ENCODE peak calls at places on chromosomes 12 and 14, in nine cellular contexts. Z, B, Q, K, L, X, V, R and W are unnamed samples.

GRCh38 chr12:70028918-70029317 is 203.9 kb downstream of the MYRFL start:
- DNase-seq in Z (no peak), B (no peak), Q (no peak), K (no peak), L (no peak), X (no peak), V (no peak), R (no peak), W (no peak)

GRCh38 chr14:70425349-70425748 is 8.5 kb upstream of the SYNJ2BP start:
- DNase-seq in Z (no peak), B (no peak), Q (no peak), K (no peak), L (no peak), X (no peak), V (no peak), R (peak), W (no peak)

GRCh38 chr12:22282283-22282682 is 52.2 kb downstream of the ST8SIA1 start:
- DNase-seq in Z (no peak), B (no peak), Q (no peak), K (no peak), L (no peak), X (peak), V (peak), R (peak), W (peak)

GRCh38 chr14:44369401-44370123 is 137.5 kb downstream of the FSCB start:
- DNase-seq in Z (no peak), B (no peak), Q (no peak), K (no peak), L (no peak), X (no peak), V (no peak), R (no peak), W (no peak)

GRCh38 chr12:57637364-57637763 is 4.4 kb upstream of the B4GALNT1 start:
- DNase-seq in Z (no peak), B (no peak), Q (no peak), K (no peak), L (no peak), X (no peak), V (no peak), R (no peak), W (peak)

GRCh38 chr14:61433169-61433568 is 111.8 kb downstream of the PRKCH start:
- DNase-seq in Z (no peak), B (no peak), Q (no peak), K (no peak), L (no peak), X (no peak), V (no peak), R (no peak), W (no peak)

GRCh38 chr12:124679533-124680371 is 112.3 kb upstream of the NCOR2 start:
- DNase-seq in Z (no peak), B (no peak), Q (no peak), K (no peak), L (peak), X (no peak), V (no peak), R (peak), W (peak)

GRCh38 chr12:115828151-115828550 is 449.3 kb downstream of the MED13L start:
- DNase-seq in Z (no peak), B (no peak), Q (no peak), K (no peak), L (no peak), X (no peak), V (no peak), R (no peak), W (no peak)

GRCh38 chr12:88944403-88944802 is 364.1 kb upstream of the KITLG start:
- DNase-seq in Z (no peak), B (no peak), Q (no peak), K (no peak), L (peak), X (no peak), V (peak), R (peak), W (no peak)

GRCh38 chr12:8577879-8578278 is 34.8 kb downstream of the AICDA start:
- DNase-seq in Z (no peak), B (no peak), Q (no peak), K (no peak), L (no peak), X (no peak), V (no peak), R (no peak), W (no peak)

GRCh38 chr14:35122696-35123387 is 490 bp downstream of the PRORP start:
- DNase-seq in Z (no peak), B (no peak), Q (no peak), K (peak), L (no peak), X (no peak), V (peak), R (peak), W (peak)

GRCh38 chr12:13801543-13801942 is 179.9 kb downstream of the GRIN2B start:
- DNase-seq in Z (no peak), B (no peak), Q (no peak), K (no peak), L (no peak), X (no peak), V (no peak), R (no peak), W (no peak)

GRCh38 chr12:125071456-125071855 is 6.2 kb downstream of the AACS start:
- DNase-seq in Z (no peak), B (no peak), Q (no peak), K (peak), L (no peak), X (no peak), V (no peak), R (no peak), W (no peak)

GRCh38 chr12:49554266-49554665 is 13.7 kb downstream of the MCRS1 start:
- DNase-seq in Z (no peak), B (no peak), Q (no peak), K (no peak), L (no peak), X (no peak), V (no peak), R (no peak), W (no peak)

GRCh38 chr12:2231011-2231595 is 178.3 kb downstream of the CACNA1C start:
- DNase-seq in Z (no peak), B (no peak), Q (no peak), K (no peak), L (no peak), X (no peak), V (peak), R (no peak), W (no peak)

GRCh38 chr12:42767326-42767954 is 177.9 kb upstream of the PRICKLE1 start:
- DNase-seq in Z (no peak), B (no peak), Q (no peak), K (no peak), L (no peak), X (no peak), V (no peak), R (no peak), W (no peak)

GRCh38 chr12:100716949-100717732 is 77.4 kb upstream of the ANO4 start:
- DNase-seq in Z (peak), B (no peak), Q (no peak), K (peak), L (no peak), X (peak), V (peak), R (no peak), W (peak)